ENCODE peak calls at places on chromosomes 2 and 18, in four cellular contexts. One of them, this sample, is unnamed.
A peak's percentile ranks its signal among the peaks of the same experiment; 100 is the strongest.

GRCh38 chr2:152462591-152463178 is 127.7 kb downstream of the FMNL2 start:
- ATAC-seq in esophagus mucosa: no peak
- ATAC-seq in Right ventricle myocardium inferior: no peak
- ATAC-seq in mucosa of descending colon: no peak
- ATAC-seq in this sample: no peak

GRCh38 chr2:196171248-196171871 is at the start of gene STK17B:
- ATAC-seq in mucosa of descending colon: peak; percentile 92
- ATAC-seq in Right ventricle myocardium inferior: peak; percentile 98
- ATAC-seq in esophagus mucosa: peak; percentile 98
- ATAC-seq in this sample: peak; percentile 67

GRCh38 chr18:46040747-46041104 is 31.3 kb downstream of the PSTPIP2 start:
- ATAC-seq in Right ventricle myocardium inferior: peak; percentile 23
- ATAC-seq in mucosa of descending colon: no peak
- ATAC-seq in esophagus mucosa: no peak
- ATAC-seq in this sample: no peak

GRCh38 chr18:62784966-62785413 is 69.6 kb downstream of the PHLPP1 start:
- ATAC-seq in Right ventricle myocardium inferior: peak; percentile 65
- ATAC-seq in mucosa of descending colon: peak; percentile 15
- ATAC-seq in esophagus mucosa: no peak
- ATAC-seq in this sample: peak; percentile 53

GRCh38 chr18:63553117-63553516 is 10.9 kb downstream of the SERPINB12 start:
- ATAC-seq in esophagus mucosa: peak; percentile 93
- ATAC-seq in mucosa of descending colon: no peak
- ATAC-seq in Right ventricle myocardium inferior: peak; percentile 89
- ATAC-seq in this sample: no peak

GRCh38 chr18:6219116-6219717 is 195.5 kb downstream of the L3MBTL4 start:
- ATAC-seq in mucosa of descending colon: no peak
- ATAC-seq in esophagus mucosa: peak; percentile 30
- ATAC-seq in Right ventricle myocardium inferior: peak; percentile 72
- ATAC-seq in this sample: no peak

GRCh38 chr2:197930570-197931278 is 126.3 kb downstream of the PLCL1 start:
- ATAC-seq in esophagus mucosa: no peak
- ATAC-seq in Right ventricle myocardium inferior: no peak
- ATAC-seq in mucosa of descending colon: no peak
- ATAC-seq in this sample: no peak

GRCh38 chr2:39007875-39008504 is 112.9 kb downstream of the SOS1 start:
- ATAC-seq in esophagus mucosa: no peak
- ATAC-seq in Right ventricle myocardium inferior: no peak
- ATAC-seq in mucosa of descending colon: peak; percentile 27
- ATAC-seq in this sample: no peak

GRCh38 chr2:23662941-23663729 is 263.8 kb downstream of the ATAD2B start:
- ATAC-seq in Right ventricle myocardium inferior: no peak
- ATAC-seq in esophagus mucosa: peak; percentile 15
- ATAC-seq in mucosa of descending colon: no peak
- ATAC-seq in this sample: no peak

GRCh38 chr2:45777996-45778719 is 126.7 kb downstream of the PRKCE start:
- ATAC-seq in Right ventricle myocardium inferior: peak; percentile 8
- ATAC-seq in esophagus mucosa: no peak
- ATAC-seq in mucosa of descending colon: no peak
- ATAC-seq in this sample: peak; percentile 22

This sample was measured in activated CD4-positive, CD25-positive, alpha-beta regulatory T cell treated with anti-CD3 and anti-CD28 coated beads, Interleukin-2, amount 50 U/mL, for 24 hours.